ENCODE peak calls at places on chromosome X, in nine cellular contexts. V is heart left ventricle, Y is body of pancreas, C is ovary, H is stomach, P is HCT116, J is prostate gland, M is endothelial cell of umbilical vein, X is spleen. Z is an unnamed sample.

GRCh38 chrX:8245411-8245810 is 74.3 kb upstream of the VCX2 start:
- DNase-seq in Y (no peak), J (no peak), V (no peak), X (no peak), P (no peak), H (no peak), C (no peak), M (no peak), Z (no peak)

GRCh38 chrX:109990582-109991276 is 12.2 kb upstream of the TMEM164 start:
- DNase-seq in X (no peak), P (no peak), C (no peak), Y (no peak), V (no peak), J (no peak), M (no peak), H (no peak), Z (no peak)

GRCh38 chrX:15930585-15930984 is 76.0 kb upstream of the AP1S2 start:
- DNase-seq in X (no peak), M (peak; percentile 36), Y (no peak), V (no peak), J (no peak), H (no peak), P (no peak), C (no peak), Z (no peak)

GRCh38 chrX:40012039-40012799 is 85.5 kb downstream of the BCOR start:
- DNase-seq in M (peak; percentile 76), X (peak; percentile 77), H (peak; percentile 45), V (peak; percentile 38), P (no peak), Y (peak; percentile 22), C (peak; percentile 48), J (peak; percentile 55), Z (peak; percentile 49)

GRCh38 chrX:13055486-13055885 is 11.1 kb upstream of the FAM9C start:
- DNase-seq in M (no peak), C (no peak), V (no peak), J (no peak), Y (no peak), H (no peak), X (no peak), P (no peak), Z (no peak)

GRCh38 chrX:9127991-9128390 is 94.1 kb upstream of the FAM9B start:
- DNase-seq in V (no peak), H (no peak), Y (no peak), C (no peak), P (no peak), X (no peak), M (no peak), J (no peak), Z (no peak)

GRCh38 chrX:19535481-19535880 is 20.2 kb upstream of the MAP3K15 start:
- DNase-seq in C (no peak), V (no peak), Y (peak; percentile 25), P (no peak), J (no peak), X (no peak), H (no peak), M (no peak), Z (no peak)

GRCh38 chrX:111719426-111720210 is 38.6 kb downstream of the ALG13 start:
- DNase-seq in Y (no peak), C (no peak), P (no peak), X (no peak), H (no peak), J (no peak), M (peak; percentile 1), V (no peak), Z (no peak)

GRCh38 chrX:47227334-47227583 is 5.5 kb upstream of the USP11 start:
- DNase-seq in V (no peak), Y (peak; percentile 3), H (no peak), X (no peak), J (no peak), M (no peak), P (no peak), C (no peak), Z (no peak)

GRCh38 chrX:155215443-155216178 is 649 bp upstream of the VBP1 start:
- DNase-seq in C (no peak), J (no peak), M (no peak), P (no peak), X (no peak), H (no peak), V (no peak), Y (no peak), Z (no peak)

GRCh38 chrX:54442790-54443189 is 2.6 kb downstream of the TSR2 start:
- DNase-seq in Y (no peak), M (no peak), X (no peak), V (no peak), J (no peak), C (no peak), H (no peak), P (no peak), Z (no peak)

DNA sequence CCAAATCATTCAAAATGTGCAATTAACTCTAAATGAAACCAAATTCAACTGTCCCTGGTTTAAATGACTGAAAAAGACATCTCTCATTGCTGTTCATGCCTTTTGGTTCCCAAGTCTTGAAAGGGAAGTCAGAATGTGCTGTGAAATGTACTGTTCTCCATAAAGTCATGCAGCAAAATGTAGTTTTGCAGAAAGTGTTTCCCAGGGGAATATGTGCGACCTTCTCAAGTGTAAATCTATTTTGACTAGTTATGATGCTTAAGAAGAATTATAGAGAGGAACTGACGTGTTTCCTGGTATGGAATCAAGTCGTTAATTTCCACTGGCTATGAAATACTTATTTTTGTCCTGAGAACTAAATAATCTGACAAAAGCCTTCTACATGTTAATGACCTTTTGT is 223.1 kb downstream of the CLCN4 start:
- DNase-seq in J (no peak), H (no peak), X (no peak), V (no peak), P (no peak), M (peak; percentile 40), Y (no peak), C (no peak), Z (no peak)
- H3K4me3 ChIP-seq in J (no peak overlapping the region), H (no peak overlapping the region), X (no peak overlapping the region), V (no peak overlapping the region), P (no peak overlapping the region), M (no peak overlapping the region), Y (no peak overlapping the region), C (no peak overlapping the region), Z (no peak overlapping the region)

GRCh38 chrX:120244735-120245498 is 5.7 kb upstream of the ZBTB33 start:
- DNase-seq in P (peak; percentile 77), M (peak; percentile 73), V (peak; percentile 74), J (peak; percentile 56), C (peak; percentile 78), Y (peak; percentile 83), X (peak; percentile 87), H (peak; percentile 77), Z (peak; percentile 91)
- TF ChIP-seq POLR2A in P (no peak), M (no peak), V (no peak), J (no peak), C (peak; percentile 22), Y (peak; percentile 66), X (no peak), H (no peak), Z (peak; percentile 65)

DNA sequence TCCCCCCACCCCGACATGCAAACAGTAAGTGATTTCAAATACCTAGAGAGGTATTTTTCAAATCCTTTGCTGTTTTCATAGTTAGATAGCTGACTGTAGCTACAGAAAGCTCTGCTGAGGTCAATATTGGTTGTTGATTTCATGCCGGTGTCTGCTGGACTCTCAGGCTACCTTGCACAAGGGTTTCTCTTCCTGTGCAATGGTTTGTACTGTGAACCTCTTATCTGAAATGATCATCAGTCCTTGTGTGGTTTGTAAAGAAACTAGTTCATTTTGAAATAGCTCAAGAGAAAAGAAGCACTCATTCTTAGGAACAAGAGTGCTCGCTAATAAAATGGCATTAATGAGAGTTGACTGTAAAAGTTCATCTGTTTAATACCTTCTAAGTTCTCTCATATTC is 2.1 kb downstream of the MTM1 start:
- DNase-seq in Y (no peak), P (no peak), X (no peak), J (no peak), H (no peak), C (no peak), V (no peak), M (peak; percentile 6), Z (no peak)
- H3K4me1 ChIP-seq in Y (peaks cover 31% of the 10 kb centered on the region), P (peaks cover 52% of the 10 kb centered on the region), X (peaks cover 60% of the 10 kb centered on the region), J (no peaks in the 10 kb centered on the region), H (peaks cover 3% of the 10 kb centered on the region), C (peaks cover 3% of the 10 kb centered on the region), V (peaks cover 16% of the 10 kb centered on the region), M (peaks cover 11% of the 10 kb centered on the region), Z (peaks cover 36% of the 10 kb centered on the region)

DNA sequence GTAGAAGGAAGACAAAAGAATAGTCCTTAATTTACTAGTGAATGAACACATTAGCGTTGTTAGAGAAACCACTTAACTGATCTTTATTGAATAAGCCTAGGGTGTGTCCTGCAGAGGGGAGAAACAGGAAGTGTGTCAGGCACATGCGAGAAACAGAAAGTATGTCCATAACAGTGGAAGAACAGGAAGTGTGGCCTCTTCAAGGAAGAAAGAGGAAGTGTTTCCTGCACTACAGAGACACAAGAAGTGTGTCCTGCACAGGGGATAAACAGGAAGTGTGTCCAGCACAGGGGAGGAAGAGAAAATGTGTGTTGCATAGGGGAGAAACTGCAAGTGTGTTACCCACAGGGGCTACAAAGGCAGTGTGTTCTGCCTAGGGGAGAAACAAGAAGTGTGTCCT is 539.6 kb upstream of the PRKX start:
- DNase-seq in Y (no peak), C (no peak), P (no peak), H (no peak), V (no peak), M (no peak), X (no peak), J (no peak), Z (no peak)
- H3K4me3 ChIP-seq in Y (no peak overlapping the region), C (no peak overlapping the region), P (no peak overlapping the region), H (no peak overlapping the region), V (no peak overlapping the region), M (no peak overlapping the region), X (no peak overlapping the region), J (no peak overlapping the region), Z (no peak overlapping the region)

GRCh38 chrX:123860506-123860840 is 620 bp downstream of the XIAP start:
- DNase-seq in Y (no peak), M (peak; percentile 63), H (peak; percentile 38), J (peak; percentile 8), X (no peak), P (no peak), V (no peak), C (no peak), Z (peak; percentile 35)
- TF ChIP-seq POLR2A in Y (peak; percentile 49), M (no peak), H (no peak), J (no peak), X (no peak), P (no peak), V (no peak), C (no peak), Z (peak; percentile 8)

DNA sequence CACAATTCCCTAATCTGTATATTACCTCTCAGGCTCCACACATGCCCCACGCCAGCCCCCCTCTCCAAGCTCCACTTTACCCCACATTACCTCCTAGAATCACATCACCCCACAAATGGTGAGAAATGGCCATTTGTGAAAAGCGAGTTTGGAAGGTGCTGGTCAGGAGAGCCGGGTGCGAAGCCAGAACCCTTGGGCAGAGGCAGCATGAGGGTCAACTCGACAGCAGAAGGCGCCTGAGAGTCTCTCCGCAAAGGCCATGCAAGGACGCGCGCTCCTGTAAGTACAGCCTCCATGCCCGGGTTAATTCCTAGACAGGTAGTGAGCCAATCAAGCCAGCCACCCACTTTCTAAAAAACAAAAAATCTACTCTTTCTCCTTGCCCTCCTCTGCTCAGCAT is 42.4 kb downstream of the RHOXF2 start:
- DNase-seq in Y (no peak), J (no peak), V (no peak), P (no peak), M (no peak), H (no peak), X (no peak), C (no peak), Z (no peak)
- H3K4me1 ChIP-seq in Y (no peaks in the 10 kb centered on the region), J (no peaks in the 10 kb centered on the region), V (no peaks in the 10 kb centered on the region), P (peaks cover 3% of the 10 kb centered on the region), M (no peaks in the 10 kb centered on the region), H (no peaks in the 10 kb centered on the region), X (no peaks in the 10 kb centered on the region), C (no peaks in the 10 kb centered on the region), Z (no peaks in the 10 kb centered on the region)

Z was measured in adrenal gland.